ENCODE peak calls at places on chromosomes 13 and 19, in six cellular contexts. T, V, S, Y, K and P are unnamed samples.

GRCh38 chr13:105991622-105992254 is 543.7 kb downstream of the EFNB2 start:
- DNase-seq in T (no peak), V (no peak), S (no peak), Y (no peak), K (no peak), P (no peak)

GRCh38 chr13:100589178-100589725 is 663 bp upstream of the GGACT start:
- DNase-seq in T (no peak), V (no peak), S (no peak), Y (no peak), K (no peak), P (no peak)

GRCh38 chr19:532578-533484 is 1.3 kb downstream of the CDC34 start:
- DNase-seq in T (no peak), V (peak; percentile 72), S (peak; percentile 90), Y (peak; percentile 80), K (peak; percentile 60), P (peak; percentile 51)

GRCh38 chr13:51590966-51591627 is 6.8 kb downstream of the WDFY2 start:
- DNase-seq in T (no peak), V (no peak), S (peak; percentile 81), Y (peak; percentile 41), K (peak; percentile 63), P (no peak)

GRCh38 chr13:47334173-47334572 is 437.3 kb upstream of the HTR2A start:
- DNase-seq in T (no peak), V (no peak), S (no peak), Y (no peak), K (no peak), P (no peak)

GRCh38 chr19:58275564-58275963 is 3.2 kb upstream of the ZNF8 start:
- DNase-seq in T (no peak), V (no peak), S (no peak), Y (no peak), K (no peak), P (no peak)

GRCh38 chr19:37953125-37953524 is 46.1 kb downstream of the SIPA1L3 start:
- DNase-seq in T (no peak), V (no peak), S (no peak), Y (no peak), K (no peak), P (no peak)

GRCh38 chr19:36449059-36449670 is 30.7 kb upstream of the ZFP82 start:
- DNase-seq in T (no peak), V (no peak), S (no peak), Y (no peak), K (no peak), P (no peak)

GRCh38 chr13:111902726-111903125 is 164.2 kb upstream of the SOX1 start:
- DNase-seq in T (no peak), V (no peak), S (no peak), Y (no peak), K (no peak), P (no peak)

GRCh38 chr13:62085337-62085736 is 669.7 kb upstream of the PCDH20 start:
- DNase-seq in T (no peak), V (no peak), S (no peak), Y (no peak), K (no peak), P (no peak)

GRCh38 chr13:99336750-99337149 is 29.6 kb upstream of the GPR183 start:
- DNase-seq in T (no peak), V (peak; percentile 22), S (no peak), Y (no peak), K (no peak), P (no peak)

GRCh38 chr13:45393941-45394570 is 24.1 kb downstream of the SLC25A30 start:
- DNase-seq in T (no peak), V (peak; percentile 49), S (peak; percentile 68), Y (peak; percentile 81), K (peak; percentile 61), P (peak; percentile 45)

GRCh38 chr19:2813235-2814160 is 6.2 kb upstream of the ZNF554 start:
- DNase-seq in T (no peak), V (peak; percentile 35), S (no peak), Y (peak; percentile 94), K (no peak), P (no peak)

GRCh38 chr19:10554760-10555612 is 10.8 kb downstream of the KRI1 start:
- DNase-seq in T (no peak), V (no peak), S (no peak), Y (no peak), K (no peak), P (no peak)

GRCh38 chr13:23140492-23140891 is 40.3 kb upstream of the SGCG start:
- DNase-seq in T (no peak), V (no peak), S (no peak), Y (no peak), K (no peak), P (no peak)

GRCh38 chr19:40342644-40343311 is 5.4 kb downstream of the C19orf47 start:
- DNase-seq in T (no peak), V (no peak), S (no peak), Y (no peak), K (no peak), P (no peak)
- TF ChIP-seq RAD21 in T (no peak), V (no peak), S (no peak), Y (no peak), K (no peak), P (no peak)

DNA sequence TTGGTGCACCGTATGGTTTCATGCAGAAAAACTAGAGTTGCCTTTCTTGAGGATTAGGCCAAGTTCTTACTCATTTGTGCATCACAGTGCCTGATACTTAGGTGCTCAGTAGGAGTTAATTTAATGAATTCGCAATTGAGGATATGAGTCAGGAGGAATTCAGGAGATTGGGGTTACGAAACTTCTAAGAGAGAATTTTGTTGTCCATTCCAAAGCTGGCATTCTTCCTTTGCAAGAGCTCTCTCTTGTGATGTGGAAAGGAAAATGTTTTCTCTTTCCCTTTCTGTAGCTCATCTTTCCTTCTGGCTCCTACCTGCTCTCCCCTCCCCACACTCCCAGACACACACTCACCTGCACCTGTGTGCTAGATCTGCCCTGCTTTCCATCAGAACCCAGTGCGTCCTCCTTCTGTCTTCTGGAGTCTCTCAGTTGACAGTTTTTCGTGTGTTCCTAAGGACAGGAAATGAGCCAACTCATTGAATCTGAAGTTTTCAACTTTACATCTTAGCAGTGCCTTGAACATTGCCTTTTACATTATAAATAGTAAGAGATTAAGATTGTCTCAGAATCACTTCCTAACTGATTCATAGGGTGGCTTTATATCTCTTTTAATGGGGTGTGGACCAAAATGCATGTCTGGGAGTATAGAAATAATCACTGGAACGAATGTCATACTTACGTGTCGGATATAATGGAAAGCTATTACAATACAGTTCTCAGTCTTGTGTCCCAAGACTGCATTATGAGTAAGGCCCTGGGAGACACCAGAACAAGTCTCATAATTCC is 19.7 kb upstream of the ERCC5 start:
- DNase-seq in T (no peak), V (no peak), S (no peak), Y (no peak), K (no peak), P (no peak)
- TF ChIP-seq SIN3A in T (no peak), V (no peak), S (no peak), Y (no peak), K (no peak), P (no peak)

GRCh38 chr13:20969182-20969581 is 66.6 kb upstream of the XPO4 start:
- DNase-seq in T (peak; percentile 15), V (no peak), S (no peak), Y (no peak), K (no peak), P (peak; percentile 28)

GRCh38 chr13:20960663-20961309 is 58.2 kb upstream of the XPO4 start:
- DNase-seq in T (no peak), V (no peak), S (peak; percentile 9), Y (no peak), K (peak; percentile 78), P (no peak)

GRCh38 chr13:20967340-20967739 is 64.8 kb upstream of the XPO4 start:
- DNase-seq in T (no peak), V (no peak), S (no peak), Y (no peak), K (peak; percentile 65), P (no peak)

GRCh38 chr13:20968745-20969144 is 66.2 kb upstream of the XPO4 start:
- DNase-seq in T (peak; percentile 7), V (no peak), S (no peak), Y (no peak), K (no peak), P (no peak)

GRCh38 chr13:20964904-20965303 is 62.4 kb upstream of the XPO4 start:
- DNase-seq in T (no peak), V (no peak), S (no peak), Y (no peak), K (no peak), P (no peak)
- TF ChIP-seq RAD21 in T (no peak), V (no peak), S (no peak), Y (no peak), K (no peak), P (no peak)

GRCh38 chr13:40472427-40473220 is 193.8 kb downstream of the FOXO1 start:
- DNase-seq in T (no peak), V (no peak), S (no peak), Y (no peak), K (peak; percentile 30), P (no peak)
- TF ChIP-seq SIN3A in T (no peak), V (no peak), S (no peak), Y (no peak), K (no peak), P (no peak)